ENCODE peak calls at places on chromosome 14, in seven cellular contexts. B is IMR-90, J is mesendoderm, K is neuronal stem cell, N is H1, I is H9, U is trophoblast cell. V is an unnamed sample.
A peak's percentile ranks its signal among the peaks of the same experiment; 100 is the strongest.

GRCh38 chr14:74213907-74214803 is 25.1 kb upstream of the VSX2 start:
- DNase-seq in B (no peak), J (no peak), K (no peak), N (no peak), I (no peak), U (no peak), V (no peak)

GRCh38 chr14:33376510-33376909 is 437.8 kb downstream of the NPAS3 start:
- DNase-seq in B (no peak), J (no peak), K (no peak), N (no peak), I (no peak), U (no peak), V (no peak)

GRCh38 chr14:25274529-25274928 is 224.6 kb upstream of the STXBP6 start:
- DNase-seq in B (no peak), J (no peak), K (no peak), N (no peak), I (no peak), U (no peak), V (no peak)

GRCh38 chr14:39680777-39681176 is 248.5 kb upstream of the FBXO33 start:
- DNase-seq in B (no peak), J (no peak), K (no peak), N (no peak), I (no peak), U (no peak), V (no peak)

GRCh38 chr14:87600236-87600635 is 392.7 kb downstream of the GALC start:
- DNase-seq in B (no peak), J (peak; percentile 17), K (no peak), N (no peak), I (no peak), U (no peak), V (peak; percentile 63)

GRCh38 chr14:91751719-91752118 is 19.8 kb upstream of the CATSPERB start:
- DNase-seq in B (no peak), J (no peak), K (no peak), N (no peak), I (no peak), U (no peak), V (no peak)

GRCh38 chr14:105979446-105979845 is 453.1 kb downstream of the TMEM121 start:
- DNase-seq in B (no peak), J (no peak), K (no peak), N (no peak), I (no peak), U (no peak), V (no peak)

GRCh38 chr14:24310666-24311604 is at the start of gene LTB4R:
- DNase-seq in B (peak; percentile 73), J (no peak), K (no peak), N (no peak), I (no peak), U (peak; percentile 2), V (no peak)

GRCh38 chr14:65267856-65268255 is 144.7 kb upstream of the FUT8 start:
- DNase-seq in B (no peak), J (no peak), K (no peak), N (no peak), I (no peak), U (no peak), V (no peak)

DNA sequence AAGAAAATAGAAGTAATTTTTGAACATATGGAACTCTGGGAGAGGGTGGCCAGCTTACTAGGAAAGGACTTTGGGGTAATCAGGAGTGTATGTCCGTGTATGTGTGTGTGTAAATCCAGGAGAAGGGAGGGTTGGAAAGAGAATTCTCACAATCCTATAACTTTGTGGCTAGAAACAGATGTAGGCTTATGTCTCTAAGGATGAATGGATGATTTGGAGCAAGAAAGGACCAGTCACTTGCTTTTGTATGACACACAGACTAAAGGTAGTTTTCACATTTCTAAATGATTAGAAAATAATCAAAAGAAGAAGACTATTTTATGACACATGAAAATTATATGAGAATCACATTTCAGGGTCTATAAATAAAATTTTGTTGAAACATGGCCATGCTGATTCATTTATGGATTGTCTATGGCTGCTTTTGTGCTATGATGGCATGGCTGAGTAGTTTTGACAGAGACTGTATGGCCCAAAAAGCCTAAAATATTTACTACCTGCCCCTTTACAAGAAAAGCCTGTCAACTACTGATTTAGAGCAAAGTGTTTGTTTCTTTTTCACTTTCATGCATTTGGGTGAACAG is 49.4 kb upstream of the FRMD6 start:
- DNase-seq in B (peak; percentile 52), J (no peak), K (no peak), N (no peak), I (no peak), U (no peak), V (no peak)
- H2AK5ac ChIP-seq in B (no peak overlapping the region), J (no peak overlapping the region), K (no peak overlapping the region), N (no peak overlapping the region), I (no peak overlapping the region), U (no peak overlapping the region), V (no peak overlapping the region)

GRCh38 chr14:35351497-35351896 is 53.1 kb downstream of the NFKBIA start:
- DNase-seq in B (no peak), J (no peak), K (no peak), N (no peak), I (no peak), U (no peak), V (no peak)
- H2AK5ac ChIP-seq in B (no peak overlapping the region), J (peak overlapping the region; percentile 72), K (no peak overlapping the region), N (no peak overlapping the region), I (no peak overlapping the region), U (no peak overlapping the region), V (no peak overlapping the region)

GRCh38 chr14:60946773-60947172 is 34.1 kb downstream of the TRMT5 start:
- DNase-seq in B (no peak), J (no peak), K (no peak), N (no peak), I (no peak), U (no peak), V (no peak)
- H2AK5ac ChIP-seq in B (no peak overlapping the region), J (no peak overlapping the region), K (no peak overlapping the region), N (no peak overlapping the region), I (no peak overlapping the region), U (no peak overlapping the region), V (no peak overlapping the region)

GRCh38 chr14:83478741-83479140 is 1945.1 kb upstream of the SEL1L start:
- DNase-seq in B (peak; percentile 20), J (peak; percentile 13), K (no peak), N (no peak), I (no peak), U (peak; percentile 50), V (no peak)
- H2AK5ac ChIP-seq in B (no peak overlapping the region), J (no peak overlapping the region), K (no peak overlapping the region), N (no peak overlapping the region), I (no peak overlapping the region), U (no peak overlapping the region), V (no peak overlapping the region)

GRCh38 chr14:68927089-68927488 is 52.0 kb downstream of the ACTN1 start:
- DNase-seq in B (no peak), J (no peak), K (no peak), N (no peak), I (no peak), U (no peak), V (no peak)
- H2AK5ac ChIP-seq in B (no peak overlapping the region), J (no peak overlapping the region), K (no peak overlapping the region), N (peak overlapping the region; percentile 57), I (no peak overlapping the region), U (no peak overlapping the region), V (no peak overlapping the region)

DNA sequence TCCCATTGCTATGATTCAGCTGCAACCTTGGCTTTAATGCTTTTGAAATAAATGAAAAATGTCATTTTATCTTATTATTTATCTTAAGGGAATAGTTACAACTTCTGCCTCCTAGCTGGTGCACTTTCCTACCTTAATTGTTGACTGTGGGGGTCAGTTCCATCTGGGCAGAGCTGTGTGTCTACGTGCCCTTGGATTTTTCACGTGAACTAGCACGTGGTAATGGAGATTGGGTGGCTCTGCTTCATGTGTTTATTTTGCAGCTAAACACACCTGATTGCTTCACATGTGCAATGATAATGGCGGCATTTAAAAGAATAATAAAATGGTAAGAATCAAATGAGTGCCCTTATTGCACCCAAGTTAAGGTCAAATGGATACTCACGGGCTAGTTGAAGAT is 10.6 kb upstream of the PELI2 start:
- DNase-seq in B (no peak), J (no peak), K (no peak), N (no peak), I (no peak), U (no peak), V (no peak)
- H2AK5ac ChIP-seq in B (no peak overlapping the region), J (no peak overlapping the region), K (no peak overlapping the region), N (no peak overlapping the region), I (no peak overlapping the region), U (no peak overlapping the region), V (no peak overlapping the region)